ENCODE peak calls at places on chromosome 4, in five cellular contexts. V is WTC11, A is naive B cell, B is Right ventricle myocardium inferior, Z is ACHN. I is an unnamed sample.

GRCh38 chr4:1398686-1399507 is 7.3 kb downstream of the NKX1-1 start:
- DNase-seq in V (peak), A (no peak), B (no peak), Z (no peak), I (peak)

GRCh38 chr4:74473155-74473811 is 28.3 kb downstream of the AREG start:
- DNase-seq in V (no peak), A (no peak), B (no peak), Z (peak), I (no peak)

GRCh38 chr4:40289366-40290188 is 45.6 kb upstream of the CHRNA9 start:
- DNase-seq in V (no peak), A (peak), B (no peak), Z (no peak), I (no peak)

GRCh38 chr4:54988655-54989054 is 136.7 kb downstream of the KDR start:
- DNase-seq in V (no peak), A (no peak), B (no peak), Z (no peak), I (no peak)

GRCh38 chr4:73723029-73723428 is 17.3 kb upstream of the CXCL8 start:
- DNase-seq in V (no peak), A (no peak), B (no peak), Z (no peak), I (no peak)

GRCh38 chr4:100517864-100518341 is at the start of gene EMCN:
- DNase-seq in V (no peak), A (no peak), B (peak), Z (no peak), I (no peak)

GRCh38 chr4:4488405-4489404 is 53.1 kb downstream of the STX18 start:
- DNase-seq in V (peak), A (peak), B (no peak), Z (peak), I (no peak)

GRCh38 chr4:1772869-1773538 is 20.1 kb upstream of the FGFR3 start:
- DNase-seq in V (no peak), A (no peak), B (no peak), Z (no peak), I (no peak)

GRCh38 chr4:165208741-165209388 is 1.5 kb downstream of the KLHL2 start:
- DNase-seq in V (no peak), A (no peak), B (no peak), Z (peak), I (no peak)

GRCh38 chr4:55278316-55278715 is 67.7 kb upstream of the SRD5A3 start:
- DNase-seq in V (no peak), A (no peak), B (no peak), Z (no peak), I (no peak)

GRCh38 chr4:61507091-61507490 is 307.0 kb downstream of the ADGRL3 start:
- DNase-seq in V (no peak), A (no peak), B (no peak), Z (no peak), I (no peak)

GRCh38 chr4:171042989-171043524 is 770.1 kb upstream of the GALNTL6 start:
- DNase-seq in V (no peak), A (no peak), B (no peak), Z (no peak), I (peak)

GRCh38 chr4:17324431-17324830 is 187.5 kb downstream of the QDPR start:
- DNase-seq in V (peak), A (no peak), B (no peak), Z (peak), I (no peak)

GRCh38 chr4:15656038-15656470 is 897 bp upstream of the FBXL5 start:
- DNase-seq in V (no peak), A (no peak), B (no peak), Z (no peak), I (no peak)

GRCh38 chr4:71833175-71833900 is 49.5 kb upstream of the GC start:
- DNase-seq in V (no peak), A (no peak), B (peak), Z (no peak), I (no peak)

GRCh38 chr4:36256398-36256828 is 12.1 kb upstream of the ARAP2 start:
- DNase-seq in V (no peak), A (no peak), B (peak), Z (no peak), I (no peak)

GRCh38 chr4:17128268-17128667 is 229.8 kb upstream of the LDB2 start:
- DNase-seq in V (no peak), A (no peak), B (no peak), Z (no peak), I (no peak)

GRCh38 chr4:2469192-2469984 is 482 bp downstream of the RNF4 start:
- DNase-seq in V (peak), A (peak), B (no peak), Z (peak), I (no peak)

GRCh38 chr4:18844726-18845125 is 823.2 kb upstream of the LCORL start:
- DNase-seq in V (no peak), A (no peak), B (no peak), Z (no peak), I (no peak)

GRCh38 chr4:174365018-174365587 is 81.4 kb downstream of the CEP44 start:
- DNase-seq in V (no peak), A (peak), B (no peak), Z (peak), I (no peak)